ENCODE peak calls at places on chromosomes 3 and 15, in four cellular contexts. R is H1, K is SK-N-SH, D is GM12878. W is an unnamed sample.

GRCh38 chr3:189703865-189704264 is 72.7 kb downstream of the TP63 start:
- DNase-seq in R (no peak), K (no peak), D (no peak), W (no peak)

GRCh38 chr3:28286595-28286994 is 45.2 kb downstream of the CMC1 start:
- DNase-seq in R (no peak), K (peak; percentile 26), D (peak; percentile 8), W (peak; percentile 34)

GRCh38 chr3:14803981-14804834 is 14.6 kb upstream of the FGD5 start:
- DNase-seq in R (no peak), K (peak; percentile 48), D (no peak), W (peak; percentile 26)

GRCh38 chr3:70433091-70433490 is 120.7 kb upstream of the MDFIC2 start:
- DNase-seq in R (no peak), K (no peak), D (no peak), W (no peak)

GRCh38 chr3:23804441-23805227 is 1.1 kb upstream of the UBE2E1 start:
- DNase-seq in R (no peak), K (no peak), D (no peak), W (no peak)

GRCh38 chr3:149654188-149654601 is 3.6 kb downstream of the WWTR1 start:
- DNase-seq in R (no peak), K (no peak), D (no peak), W (no peak)

GRCh38 chr3:58404396-58404795 is 29.2 kb downstream of the PDHB start:
- DNase-seq in R (no peak), K (no peak), D (no peak), W (no peak)

GRCh38 chr3:25429960-25430941 is 2.2 kb downstream of the RARB start:
- DNase-seq in R (no peak), K (no peak), D (no peak), W (no peak)

GRCh38 chr3:170350515-170351413 is 6.8 kb upstream of the SKIL start:
- DNase-seq in R (no peak), K (no peak), D (no peak), W (no peak)

GRCh38 chr15:85379403-85380131 is 836 bp upstream of the AKAP13 start:
- DNase-seq in R (no peak), K (peak; percentile 17), D (no peak), W (no peak)

GRCh38 chr3:105353485-105354161 is 13.1 kb upstream of the ALCAM start:
- DNase-seq in R (no peak), K (no peak), D (no peak), W (no peak)
- TF ChIP-seq TCF12 in R (no peak), K (no peak), D (no peak), W (no peak)

GRCh38 chr3:107452436-107452835 is 70.3 kb upstream of the BBX start:
- DNase-seq in R (no peak), K (no peak), D (no peak), W (no peak)

GRCh38 chr3:107443461-107443860 is 66.2 kb downstream of the CCDC54 start:
- DNase-seq in R (no peak), K (no peak), D (no peak), W (no peak)

GRCh38 chr3:107450254-107450653 is 72.5 kb upstream of the BBX start:
- DNase-seq in R (no peak), K (no peak), D (no peak), W (no peak)

GRCh38 chr3:107441617-107442016 is 64.4 kb downstream of the CCDC54 start:
- DNase-seq in R (no peak), K (no peak), D (no peak), W (no peak)

DNA sequence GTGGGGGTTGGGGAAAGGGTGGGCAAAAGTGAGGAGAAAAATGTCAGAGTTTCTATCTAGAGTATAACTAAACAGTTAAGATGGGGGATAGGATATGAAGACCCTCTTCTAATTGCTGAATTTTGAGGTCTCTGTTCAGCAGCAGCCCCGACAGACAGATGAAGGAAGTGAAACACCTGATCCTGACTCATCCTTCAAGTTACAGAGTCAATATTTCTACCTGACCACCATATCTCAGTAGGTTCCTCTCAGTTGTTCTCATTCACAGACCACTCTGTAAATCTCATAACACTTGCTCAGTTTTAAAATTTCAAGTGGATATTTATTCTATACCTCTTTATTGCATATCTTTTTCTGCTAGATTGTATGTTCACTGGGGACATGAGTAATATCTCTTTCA is 69.5 kb downstream of the CCDC54 start:
- DNase-seq in R (no peak), K (no peak), D (no peak), W (no peak)
- TF ChIP-seq TCF12 in R (no peak), K (no peak), D (no peak), W (no peak)

DNA sequence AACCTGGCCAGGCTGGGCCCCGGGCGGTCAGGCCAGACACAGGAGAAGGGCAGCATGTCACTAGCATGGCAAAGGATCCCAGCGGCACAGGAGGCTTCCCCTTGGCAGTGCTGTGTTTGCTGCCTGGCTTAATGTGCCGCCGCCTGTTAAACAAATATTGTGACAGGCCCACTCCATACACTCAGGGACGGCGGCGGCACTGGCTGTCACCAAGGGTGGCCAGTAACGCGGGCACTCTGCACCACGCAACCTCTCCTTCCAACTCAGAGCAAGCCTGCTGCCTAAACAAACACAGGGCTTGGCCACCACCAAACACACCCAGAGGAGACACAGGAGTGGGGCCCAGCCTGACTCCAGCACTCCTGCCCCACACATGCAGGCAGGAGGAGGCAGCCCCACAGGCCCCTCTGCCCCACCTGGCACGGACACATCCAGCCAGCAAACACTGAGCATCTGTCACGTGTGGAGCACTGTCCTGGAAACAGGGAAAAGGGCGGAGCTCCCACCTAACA is 48.0 kb downstream of the TPRA1 start:
- DNase-seq in R (no peak), K (no peak), D (no peak), W (peak; percentile 25)
- TF ChIP-seq TCF12 in R (no peak), K (no peak), D (no peak), W (no peak)

GRCh38 chr3:46895204-46895660 is 17.7 kb downstream of the PTH1R start:
- DNase-seq in R (no peak), K (peak; percentile 85), D (peak; percentile 34), W (peak; percentile 36)

GRCh38 chr3:46894256-46894655 is 16.7 kb downstream of the PTH1R start:
- DNase-seq in R (no peak), K (no peak), D (no peak), W (no peak)

GRCh38 chr3:46892285-46893145 is 15.0 kb downstream of the PTH1R start:
- DNase-seq in R (peak; percentile 58), K (peak; percentile 93), D (no peak), W (no peak)

GRCh38 chr3:46893146-46893748 is 15.7 kb downstream of the PTH1R start:
- DNase-seq in R (no peak), K (no peak), D (no peak), W (no peak)

DNA sequence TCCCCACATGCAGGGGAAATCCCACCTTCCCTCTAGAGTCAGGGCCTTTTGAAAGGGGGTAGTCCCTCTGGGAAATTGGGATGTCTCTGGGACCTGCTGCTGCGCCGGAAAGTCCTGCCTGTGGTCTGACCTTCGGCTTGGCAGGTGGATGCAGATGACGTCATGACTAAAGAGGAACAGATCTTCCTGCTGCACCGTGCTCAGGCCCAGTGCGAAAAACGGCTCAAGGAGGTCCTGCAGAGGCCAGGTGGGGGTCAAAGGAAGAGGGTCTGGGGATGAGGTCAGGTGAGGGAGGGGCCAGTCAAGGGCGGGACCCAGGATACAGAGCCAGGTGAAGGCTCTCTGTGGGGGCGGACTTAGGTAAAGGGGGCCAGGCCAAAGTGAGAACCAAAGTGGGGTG is 16.2 kb downstream of the PTH1R start:
- DNase-seq in R (no peak), K (no peak), D (no peak), W (no peak)
- TF ChIP-seq TCF12 in R (no peak), K (no peak), D (no peak), W (no peak)

GRCh38 chr15:42010434-42010833 is 10.4 kb downstream of the PLA2G4E start:
- DNase-seq in R (no peak), K (no peak), D (peak; percentile 50), W (no peak)
- TF ChIP-seq TCF12 in R (no peak), K (no peak), D (no peak), W (no peak)

GRCh38 chr15:24857094-24857437 is 97.7 kb upstream of the SNRPN start:
- DNase-seq in R (no peak), K (no peak), D (no peak), W (no peak)

GRCh38 chr15:24858737-24859601 is 95.8 kb upstream of the SNRPN start:
- DNase-seq in R (no peak), K (no peak), D (no peak), W (no peak)

GRCh38 chr15:24857777-24858176 is 97.0 kb upstream of the SNRPN start:
- DNase-seq in R (peak; percentile 79), K (no peak), D (no peak), W (no peak)

GRCh38 chr15:24862726-24863521 is 91.9 kb upstream of the SNRPN start:
- DNase-seq in R (no peak), K (no peak), D (no peak), W (no peak)

DNA sequence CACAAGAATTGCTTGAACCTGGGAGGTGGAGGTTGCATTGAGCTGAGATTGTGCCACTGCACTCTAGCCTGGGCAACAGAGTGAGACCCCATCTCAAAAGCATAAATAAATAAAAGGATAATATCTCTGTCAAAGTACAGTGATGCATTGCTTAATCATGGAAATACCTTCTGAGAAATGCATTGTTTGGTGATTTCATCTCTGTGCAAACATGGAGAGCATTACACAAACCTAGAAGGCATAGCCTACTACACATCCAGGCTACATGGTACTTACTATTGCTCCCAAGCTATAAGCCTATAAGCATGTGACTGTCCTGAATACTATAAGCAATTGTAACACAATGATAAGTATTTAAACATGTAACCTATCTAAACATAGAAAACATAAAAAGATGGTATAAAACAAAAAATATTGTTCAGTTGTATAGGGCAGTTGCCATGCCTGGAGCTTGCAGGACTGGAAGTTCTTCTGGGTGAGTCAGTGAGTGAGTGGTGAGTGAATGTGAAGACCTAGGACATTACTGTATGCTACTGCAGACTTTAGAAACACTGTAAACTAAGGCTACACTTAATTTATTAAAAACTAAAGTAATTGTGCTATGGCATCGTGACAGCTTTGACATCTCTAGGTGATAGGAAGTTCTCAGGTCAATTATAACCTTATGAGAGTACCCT is 93.6 kb upstream of the SNRPN start:
- DNase-seq in R (no peak), K (no peak), D (no peak), W (no peak)
- TF ChIP-seq TCF12 in R (no peak), K (no peak), D (no peak), W (no peak)

DNA sequence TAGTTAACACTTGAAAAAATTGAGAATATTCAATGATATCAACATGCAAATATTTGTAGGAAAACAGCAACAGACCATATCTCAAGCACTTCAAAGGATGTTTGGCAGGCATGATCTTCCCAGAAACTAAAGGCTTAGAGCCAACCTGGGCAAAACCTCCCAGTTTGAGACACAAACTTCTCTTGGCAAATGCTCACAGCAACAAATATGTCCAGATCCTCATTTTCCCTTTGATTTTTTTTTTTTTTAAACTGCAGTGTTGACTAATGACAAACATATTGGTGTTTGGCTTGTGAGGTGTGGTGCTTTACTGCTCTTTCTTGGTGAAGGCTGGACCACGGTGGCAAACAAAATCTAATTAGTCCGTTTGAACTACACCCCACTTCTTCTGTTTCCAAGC is 87.2 kb downstream of the EBLN2 start:
- DNase-seq in R (no peak), K (no peak), D (no peak), W (peak; percentile 2)
- TF ChIP-seq TCF12 in R (no peak), K (no peak), D (no peak), W (no peak)

GRCh38 chr15:72179950-72180581 is 17.5 kb downstream of the GRAMD2A start:
- DNase-seq in R (no peak), K (no peak), D (no peak), W (peak; percentile 36)
- TF ChIP-seq TCF12 in R (no peak), K (no peak), D (no peak), W (no peak)